ENCODE peak calls at places on chromosomes 7 and 10, in six cellular contexts. N is fibroblast of the aortic adventitia, O is WERI-Rb-1, Y is SK-N-SH, D is Karpas-422, L is HAP-1. P is an unnamed sample.

GRCh38 chr10:99522511-99523250 is 10.1 kb upstream of the NKX2-3 start:
- DNase-seq in N (no peak), O (no peak), Y (peak), D (no peak), L (no peak), P (no peak)

GRCh38 chr10:51224610-51225230 is 150.4 kb downstream of the PRKG1 start:
- DNase-seq in N (peak), O (no peak), Y (no peak), D (no peak), L (no peak), P (peak)

GRCh38 chr10:34814228-34815173 is 595 bp downstream of the PARD3 start:
- DNase-seq in N (peak), O (peak), Y (peak), D (no peak), L (peak), P (no peak)

GRCh38 chr7:121313793-121314676 is 14.8 kb upstream of the WNT16 start:
- DNase-seq in N (peak), O (no peak), Y (no peak), D (no peak), L (peak), P (peak)

GRCh38 chr10:89549510-89549909 is 14.1 kb upstream of the SLC16A12 start:
- DNase-seq in N (no peak), O (no peak), Y (no peak), D (no peak), L (no peak), P (no peak)

GRCh38 chr10:84200537-84201243 is 6.4 kb downstream of the CDHR1 start:
- DNase-seq in N (no peak), O (no peak), Y (no peak), D (no peak), L (no peak), P (peak)

GRCh38 chr10:5442056-5442989 is 30.0 kb downstream of the NET1 start:
- DNase-seq in N (peak), O (no peak), Y (peak), D (peak), L (peak), P (peak)

GRCh38 chr7:137078781-137079180 is 210.3 kb downstream of the CHRM2 start:
- DNase-seq in N (no peak), O (no peak), Y (no peak), D (no peak), L (no peak), P (no peak)

GRCh38 chr10:17228081-17229015 is at the start of gene VIM:
- DNase-seq in N (peak), O (peak), Y (peak), D (peak), L (peak), P (peak)

GRCh38 chr10:132202070-132202970 is 15.6 kb downstream of the DPYSL4 start:
- DNase-seq in N (no peak), O (no peak), Y (no peak), D (no peak), L (no peak), P (no peak)